ENCODE peak calls at places on chromosomes 16 and 17, in ten cellular contexts. One of them, this sample, is unnamed.

GRCh38 chr16:74740795-74741304 is 33.8 kb downstream of the FA2H start:
- DNase-seq in GM04504: no peak
- DNase-seq in foreskin fibroblast: peak
- DNase-seq in progenitor cell of endocrine pancreas: no peak
- DNase-seq in Calu3: peak
- DNase-seq in CD8-positive, alpha-beta memory T cell: no peak
- DNase-seq in activated naive CD8-positive, alpha-beta T cell treated with anti-CD3 and anti-CD28 coated beads for 36 hours: no peak
- DNase-seq in RPMI7951: peak
- DNase-seq in dorsolateral prefrontal cortex: peak
- DNase-seq in AG10803: no peak
- DNase-seq in this sample: no peak

GRCh38 chr17:8393470-8394231 is 4.0 kb downstream of the RNF222 start:
- DNase-seq in GM04504: no peak
- DNase-seq in foreskin fibroblast: peak
- DNase-seq in progenitor cell of endocrine pancreas: no peak
- DNase-seq in Calu3: no peak
- DNase-seq in CD8-positive, alpha-beta memory T cell: peak
- DNase-seq in activated naive CD8-positive, alpha-beta T cell treated with anti-CD3 and anti-CD28 coated beads for 36 hours: peak
- DNase-seq in RPMI7951: no peak
- DNase-seq in dorsolateral prefrontal cortex: no peak
- DNase-seq in AG10803: no peak
- DNase-seq in this sample: peak

GRCh38 chr17:40666366-40666765 is 1.4 kb upstream of the KRT222 start:
- DNase-seq in GM04504: no peak
- DNase-seq in foreskin fibroblast: no peak
- DNase-seq in progenitor cell of endocrine pancreas: no peak
- DNase-seq in Calu3: no peak
- DNase-seq in CD8-positive, alpha-beta memory T cell: no peak
- DNase-seq in activated naive CD8-positive, alpha-beta T cell treated with anti-CD3 and anti-CD28 coated beads for 36 hours: no peak
- DNase-seq in RPMI7951: no peak
- DNase-seq in dorsolateral prefrontal cortex: no peak
- DNase-seq in AG10803: no peak
- DNase-seq in this sample: no peak

GRCh38 chr16:78695371-78695770 is 595.9 kb downstream of the WWOX start:
- DNase-seq in GM04504: no peak
- DNase-seq in foreskin fibroblast: no peak
- DNase-seq in progenitor cell of endocrine pancreas: no peak
- DNase-seq in Calu3: no peak
- DNase-seq in CD8-positive, alpha-beta memory T cell: no peak
- DNase-seq in activated naive CD8-positive, alpha-beta T cell treated with anti-CD3 and anti-CD28 coated beads for 36 hours: no peak
- DNase-seq in RPMI7951: no peak
- DNase-seq in dorsolateral prefrontal cortex: no peak
- DNase-seq in AG10803: no peak
- DNase-seq in this sample: no peak

GRCh38 chr16:79093554-79093967 is 507.0 kb downstream of the MAF start:
- DNase-seq in GM04504: no peak
- DNase-seq in foreskin fibroblast: no peak
- DNase-seq in progenitor cell of endocrine pancreas: no peak
- DNase-seq in Calu3: no peak
- DNase-seq in CD8-positive, alpha-beta memory T cell: peak
- DNase-seq in activated naive CD8-positive, alpha-beta T cell treated with anti-CD3 and anti-CD28 coated beads for 36 hours: peak
- DNase-seq in RPMI7951: no peak
- DNase-seq in dorsolateral prefrontal cortex: no peak
- DNase-seq in AG10803: no peak
- DNase-seq in this sample: peak

GRCh38 chr17:81518785-81519283 is 6.2 kb upstream of the ACTG1 start:
- DNase-seq in GM04504: no peak
- DNase-seq in foreskin fibroblast: peak
- DNase-seq in progenitor cell of endocrine pancreas: no peak
- DNase-seq in Calu3: peak
- DNase-seq in CD8-positive, alpha-beta memory T cell: no peak
- DNase-seq in activated naive CD8-positive, alpha-beta T cell treated with anti-CD3 and anti-CD28 coated beads for 36 hours: peak
- DNase-seq in RPMI7951: no peak
- DNase-seq in dorsolateral prefrontal cortex: no peak
- DNase-seq in AG10803: no peak
- DNase-seq in this sample: no peak

GRCh38 chr16:11128211-11129123 is 127.5 kb downstream of the SOCS1 start:
- DNase-seq in GM04504: peak
- DNase-seq in foreskin fibroblast: peak
- DNase-seq in progenitor cell of endocrine pancreas: no peak
- DNase-seq in Calu3: no peak
- DNase-seq in CD8-positive, alpha-beta memory T cell: no peak
- DNase-seq in activated naive CD8-positive, alpha-beta T cell treated with anti-CD3 and anti-CD28 coated beads for 36 hours: no peak
- DNase-seq in RPMI7951: peak
- DNase-seq in dorsolateral prefrontal cortex: no peak
- DNase-seq in AG10803: peak
- DNase-seq in this sample: no peak

GRCh38 chr16:23302045-23302956 is at the start of gene SCNN1B:
- DNase-seq in GM04504: no peak
- DNase-seq in foreskin fibroblast: no peak
- DNase-seq in progenitor cell of endocrine pancreas: peak
- DNase-seq in Calu3: peak
- DNase-seq in CD8-positive, alpha-beta memory T cell: no peak
- DNase-seq in activated naive CD8-positive, alpha-beta T cell treated with anti-CD3 and anti-CD28 coated beads for 36 hours: peak
- DNase-seq in RPMI7951: no peak
- DNase-seq in dorsolateral prefrontal cortex: no peak
- DNase-seq in AG10803: no peak
- DNase-seq in this sample: no peak

GRCh38 chr17:73480740-73481139 is 163.5 kb downstream of the SDK2 start:
- DNase-seq in GM04504: no peak
- DNase-seq in foreskin fibroblast: no peak
- DNase-seq in progenitor cell of endocrine pancreas: no peak
- DNase-seq in Calu3: no peak
- DNase-seq in CD8-positive, alpha-beta memory T cell: no peak
- DNase-seq in activated naive CD8-positive, alpha-beta T cell treated with anti-CD3 and anti-CD28 coated beads for 36 hours: no peak
- DNase-seq in RPMI7951: no peak
- DNase-seq in dorsolateral prefrontal cortex: peak
- DNase-seq in AG10803: no peak
- DNase-seq in this sample: no peak

GRCh38 chr17:15404116-15404730 is 62.8 kb upstream of the TEKT3 start:
- DNase-seq in GM04504: no peak
- DNase-seq in foreskin fibroblast: no peak
- DNase-seq in progenitor cell of endocrine pancreas: no peak
- DNase-seq in Calu3: no peak
- DNase-seq in CD8-positive, alpha-beta memory T cell: no peak
- DNase-seq in activated naive CD8-positive, alpha-beta T cell treated with anti-CD3 and anti-CD28 coated beads for 36 hours: no peak
- DNase-seq in RPMI7951: peak
- DNase-seq in dorsolateral prefrontal cortex: no peak
- DNase-seq in AG10803: peak
- DNase-seq in this sample: no peak

GRCh38 chr17:54404259-54404658 is 496.4 kb upstream of the TOM1L1 start:
- DNase-seq in GM04504: no peak
- DNase-seq in foreskin fibroblast: no peak
- DNase-seq in progenitor cell of endocrine pancreas: no peak
- DNase-seq in Calu3: no peak
- DNase-seq in CD8-positive, alpha-beta memory T cell: no peak
- DNase-seq in activated naive CD8-positive, alpha-beta T cell treated with anti-CD3 and anti-CD28 coated beads for 36 hours: no peak
- DNase-seq in RPMI7951: no peak
- DNase-seq in dorsolateral prefrontal cortex: no peak
- DNase-seq in AG10803: no peak
- DNase-seq in this sample: no peak

GRCh38 chr17:42538482-42538881 is 2.4 kb downstream of the NAGLU start:
- DNase-seq in GM04504: no peak
- DNase-seq in foreskin fibroblast: no peak
- DNase-seq in progenitor cell of endocrine pancreas: no peak
- DNase-seq in Calu3: no peak
- DNase-seq in CD8-positive, alpha-beta memory T cell: no peak
- DNase-seq in activated naive CD8-positive, alpha-beta T cell treated with anti-CD3 and anti-CD28 coated beads for 36 hours: no peak
- DNase-seq in RPMI7951: no peak
- DNase-seq in dorsolateral prefrontal cortex: no peak
- DNase-seq in AG10803: no peak
- DNase-seq in this sample: no peak

GRCh38 chr16:72125635-72126428 is 32.2 kb downstream of the DHX38 start:
- DNase-seq in GM04504: no peak
- DNase-seq in foreskin fibroblast: no peak
- DNase-seq in progenitor cell of endocrine pancreas: no peak
- DNase-seq in Calu3: no peak
- DNase-seq in CD8-positive, alpha-beta memory T cell: no peak
- DNase-seq in activated naive CD8-positive, alpha-beta T cell treated with anti-CD3 and anti-CD28 coated beads for 36 hours: no peak
- DNase-seq in RPMI7951: no peak
- DNase-seq in dorsolateral prefrontal cortex: no peak
- DNase-seq in AG10803: no peak
- DNase-seq in this sample: no peak

GRCh38 chr17:6303664-6304063 is 131.3 kb downstream of the AIPL1 start:
- DNase-seq in GM04504: peak
- DNase-seq in foreskin fibroblast: peak
- DNase-seq in progenitor cell of endocrine pancreas: peak
- DNase-seq in Calu3: peak
- DNase-seq in CD8-positive, alpha-beta memory T cell: no peak
- DNase-seq in activated naive CD8-positive, alpha-beta T cell treated with anti-CD3 and anti-CD28 coated beads for 36 hours: peak
- DNase-seq in RPMI7951: peak
- DNase-seq in dorsolateral prefrontal cortex: no peak
- DNase-seq in AG10803: peak
- DNase-seq in this sample: no peak

GRCh38 chr17:57723427-57724037 is 21.6 kb downstream of the CCDC182 start:
- DNase-seq in GM04504: no peak
- DNase-seq in foreskin fibroblast: no peak
- DNase-seq in progenitor cell of endocrine pancreas: no peak
- DNase-seq in Calu3: no peak
- DNase-seq in CD8-positive, alpha-beta memory T cell: no peak
- DNase-seq in activated naive CD8-positive, alpha-beta T cell treated with anti-CD3 and anti-CD28 coated beads for 36 hours: no peak
- DNase-seq in RPMI7951: no peak
- DNase-seq in dorsolateral prefrontal cortex: no peak
- DNase-seq in AG10803: no peak
- DNase-seq in this sample: no peak

GRCh38 chr16:47995354-47995753 is 160.4 kb downstream of the ABCC12 start:
- DNase-seq in GM04504: no peak
- DNase-seq in foreskin fibroblast: no peak
- DNase-seq in progenitor cell of endocrine pancreas: no peak
- DNase-seq in Calu3: no peak
- DNase-seq in CD8-positive, alpha-beta memory T cell: no peak
- DNase-seq in activated naive CD8-positive, alpha-beta T cell treated with anti-CD3 and anti-CD28 coated beads for 36 hours: no peak
- DNase-seq in RPMI7951: no peak
- DNase-seq in dorsolateral prefrontal cortex: no peak
- DNase-seq in AG10803: no peak
- DNase-seq in this sample: no peak

GRCh38 chr17:65799869-65800268 is 238.4 kb upstream of the AXIN2 start:
- DNase-seq in GM04504: no peak
- DNase-seq in foreskin fibroblast: no peak
- DNase-seq in progenitor cell of endocrine pancreas: no peak
- DNase-seq in Calu3: no peak
- DNase-seq in CD8-positive, alpha-beta memory T cell: no peak
- DNase-seq in activated naive CD8-positive, alpha-beta T cell treated with anti-CD3 and anti-CD28 coated beads for 36 hours: no peak
- DNase-seq in RPMI7951: no peak
- DNase-seq in dorsolateral prefrontal cortex: no peak
- DNase-seq in AG10803: no peak
- DNase-seq in this sample: no peak

GRCh38 chr16:85781685-85782370 is 17.5 kb downstream of the EMC8 start:
- DNase-seq in GM04504: peak
- DNase-seq in foreskin fibroblast: peak
- DNase-seq in progenitor cell of endocrine pancreas: no peak
- DNase-seq in Calu3: no peak
- DNase-seq in CD8-positive, alpha-beta memory T cell: no peak
- DNase-seq in activated naive CD8-positive, alpha-beta T cell treated with anti-CD3 and anti-CD28 coated beads for 36 hours: no peak
- DNase-seq in RPMI7951: peak
- DNase-seq in dorsolateral prefrontal cortex: peak
- DNase-seq in AG10803: peak
- DNase-seq in this sample: no peak

GRCh38 chr16:75116081-75116910 is at the start of gene LDHD:
- DNase-seq in GM04504: no peak
- DNase-seq in foreskin fibroblast: peak
- DNase-seq in progenitor cell of endocrine pancreas: no peak
- DNase-seq in Calu3: peak
- DNase-seq in CD8-positive, alpha-beta memory T cell: no peak
- DNase-seq in activated naive CD8-positive, alpha-beta T cell treated with anti-CD3 and anti-CD28 coated beads for 36 hours: no peak
- DNase-seq in RPMI7951: peak
- DNase-seq in dorsolateral prefrontal cortex: peak
- DNase-seq in AG10803: peak
- DNase-seq in this sample: no peak

GRCh38 chr16:84566580-84567244 is 51.2 kb downstream of the COTL1 start:
- DNase-seq in GM04504: no peak
- DNase-seq in foreskin fibroblast: no peak
- DNase-seq in progenitor cell of endocrine pancreas: no peak
- DNase-seq in Calu3: no peak
- DNase-seq in CD8-positive, alpha-beta memory T cell: no peak
- DNase-seq in activated naive CD8-positive, alpha-beta T cell treated with anti-CD3 and anti-CD28 coated beads for 36 hours: no peak
- DNase-seq in RPMI7951: no peak
- DNase-seq in dorsolateral prefrontal cortex: no peak
- DNase-seq in AG10803: no peak
- DNase-seq in this sample: no peak

GRCh38 chr17:1936766-1937165 is 88.4 kb downstream of the RTN4RL1 start:
- DNase-seq in GM04504: no peak
- DNase-seq in foreskin fibroblast: no peak
- DNase-seq in progenitor cell of endocrine pancreas: no peak
- DNase-seq in Calu3: no peak
- DNase-seq in CD8-positive, alpha-beta memory T cell: no peak
- DNase-seq in activated naive CD8-positive, alpha-beta T cell treated with anti-CD3 and anti-CD28 coated beads for 36 hours: no peak
- DNase-seq in RPMI7951: no peak
- DNase-seq in dorsolateral prefrontal cortex: no peak
- DNase-seq in AG10803: no peak
- DNase-seq in this sample: no peak

GRCh38 chr16:22141746-22142145 is 20.6 kb upstream of the SDR42E2 start:
- DNase-seq in GM04504: no peak
- DNase-seq in foreskin fibroblast: peak
- DNase-seq in progenitor cell of endocrine pancreas: no peak
- DNase-seq in Calu3: peak
- DNase-seq in CD8-positive, alpha-beta memory T cell: no peak
- DNase-seq in activated naive CD8-positive, alpha-beta T cell treated with anti-CD3 and anti-CD28 coated beads for 36 hours: no peak
- DNase-seq in RPMI7951: peak
- DNase-seq in dorsolateral prefrontal cortex: no peak
- DNase-seq in AG10803: peak
- DNase-seq in this sample: no peak

GRCh38 chr17:44115585-44116415 is 7.6 kb downstream of the HDAC5 start:
- DNase-seq in GM04504: no peak
- DNase-seq in foreskin fibroblast: peak
- DNase-seq in progenitor cell of endocrine pancreas: peak
- DNase-seq in Calu3: peak
- DNase-seq in CD8-positive, alpha-beta memory T cell: no peak
- DNase-seq in activated naive CD8-positive, alpha-beta T cell treated with anti-CD3 and anti-CD28 coated beads for 36 hours: peak
- DNase-seq in RPMI7951: peak
- DNase-seq in dorsolateral prefrontal cortex: no peak
- DNase-seq in AG10803: peak
- DNase-seq in this sample: no peak

GRCh38 chr17:3308603-3309002 is 10.4 kb upstream of the OR3A1 start:
- DNase-seq in GM04504: no peak
- DNase-seq in foreskin fibroblast: no peak
- DNase-seq in progenitor cell of endocrine pancreas: no peak
- DNase-seq in Calu3: no peak
- DNase-seq in CD8-positive, alpha-beta memory T cell: no peak
- DNase-seq in activated naive CD8-positive, alpha-beta T cell treated with anti-CD3 and anti-CD28 coated beads for 36 hours: no peak
- DNase-seq in RPMI7951: no peak
- DNase-seq in dorsolateral prefrontal cortex: no peak
- DNase-seq in AG10803: no peak
- DNase-seq in this sample: no peak

GRCh38 chr17:55290721-55291507 is 26.2 kb downstream of the HLF start:
- DNase-seq in GM04504: no peak
- DNase-seq in foreskin fibroblast: no peak
- DNase-seq in progenitor cell of endocrine pancreas: no peak
- DNase-seq in Calu3: no peak
- DNase-seq in CD8-positive, alpha-beta memory T cell: no peak
- DNase-seq in activated naive CD8-positive, alpha-beta T cell treated with anti-CD3 and anti-CD28 coated beads for 36 hours: no peak
- DNase-seq in RPMI7951: no peak
- DNase-seq in dorsolateral prefrontal cortex: no peak
- DNase-seq in AG10803: no peak
- DNase-seq in this sample: no peak

GRCh38 chr17:77508047-77508715 is 367.4 kb downstream of the SEC14L1 start:
- DNase-seq in GM04504: no peak
- DNase-seq in foreskin fibroblast: peak
- DNase-seq in progenitor cell of endocrine pancreas: no peak
- DNase-seq in Calu3: no peak
- DNase-seq in CD8-positive, alpha-beta memory T cell: no peak
- DNase-seq in activated naive CD8-positive, alpha-beta T cell treated with anti-CD3 and anti-CD28 coated beads for 36 hours: no peak
- DNase-seq in RPMI7951: no peak
- DNase-seq in dorsolateral prefrontal cortex: no peak
- DNase-seq in AG10803: no peak
- DNase-seq in this sample: no peak

This sample was measured in CD4-positive, CD25-positive, alpha-beta regulatory T cell.